ENCODE peak calls at places on chromosomes 12 and 14, in nine cellular contexts. One of them, this sample, is unnamed.

GRCh38 chr14:102207831-102208365 is 68.2 kb downstream of the WDR20 start:
- DNase-seq in transverse colon: peak; percentile 5
- DNase-seq in tibial nerve: no peak
- DNase-seq in ovary: no peak
- DNase-seq in A549: no peak
- DNase-seq in SK-N-SH: no peak
- DNase-seq in stomach: no peak
- DNase-seq in suprapubic skin: no peak
- DNase-seq in esophagus muscularis mucosa: no peak
- DNase-seq in this sample: no peak

GRCh38 chr12:7118914-7119313 is 9.8 kb downstream of the RBP5 start:
- DNase-seq in transverse colon: no peak
- DNase-seq in A549: no peak
- DNase-seq in stomach: no peak
- DNase-seq in suprapubic skin: peak; percentile 42
- DNase-seq in ovary: no peak
- DNase-seq in tibial nerve: no peak
- DNase-seq in SK-N-SH: no peak
- DNase-seq in esophagus muscularis mucosa: no peak
- DNase-seq in this sample: no peak

GRCh38 chr12:108852674-108853073 is 4.7 kb downstream of the SSH1 start:
- DNase-seq in ovary: no peak
- DNase-seq in esophagus muscularis mucosa: no peak
- DNase-seq in suprapubic skin: no peak
- DNase-seq in stomach: no peak
- DNase-seq in tibial nerve: no peak
- DNase-seq in SK-N-SH: no peak
- DNase-seq in A549: no peak
- DNase-seq in transverse colon: no peak
- DNase-seq in this sample: no peak

GRCh38 chr12:78210894-78211302 is 380.2 kb downstream of the NAV3 start:
- DNase-seq in tibial nerve: no peak
- DNase-seq in esophagus muscularis mucosa: no peak
- DNase-seq in stomach: no peak
- DNase-seq in A549: no peak
- DNase-seq in SK-N-SH: no peak
- DNase-seq in ovary: no peak
- DNase-seq in suprapubic skin: no peak
- DNase-seq in transverse colon: no peak
- DNase-seq in this sample: peak; percentile 23

GRCh38 chr12:28606967-28607557 is 416.8 kb downstream of the CCDC91 start:
- DNase-seq in suprapubic skin: no peak
- DNase-seq in ovary: no peak
- DNase-seq in stomach: no peak
- DNase-seq in A549: no peak
- DNase-seq in SK-N-SH: no peak
- DNase-seq in tibial nerve: no peak
- DNase-seq in esophagus muscularis mucosa: no peak
- DNase-seq in transverse colon: no peak
- DNase-seq in this sample: no peak

GRCh38 chr12:64610092-64610659 is at the start of gene RASSF3:
- DNase-seq in A549: peak; percentile 53
- DNase-seq in suprapubic skin: peak; percentile 79
- DNase-seq in esophagus muscularis mucosa: no peak
- DNase-seq in stomach: peak; percentile 82
- DNase-seq in SK-N-SH: peak; percentile 94
- DNase-seq in tibial nerve: peak; percentile 8
- DNase-seq in transverse colon: peak; percentile 85
- DNase-seq in ovary: peak; percentile 72
- DNase-seq in this sample: peak; percentile 95

GRCh38 chr12:74539765-74540526 is 2.3 kb downstream of the ATXN7L3B start:
- DNase-seq in transverse colon: no peak
- DNase-seq in ovary: no peak
- DNase-seq in suprapubic skin: no peak
- DNase-seq in A549: no peak
- DNase-seq in stomach: no peak
- DNase-seq in tibial nerve: no peak
- DNase-seq in esophagus muscularis mucosa: no peak
- DNase-seq in SK-N-SH: no peak
- DNase-seq in this sample: no peak

GRCh38 chr14:58839233-58839632 is 201.5 kb downstream of the DACT1 start:
- DNase-seq in esophagus muscularis mucosa: no peak
- DNase-seq in tibial nerve: no peak
- DNase-seq in SK-N-SH: no peak
- DNase-seq in ovary: no peak
- DNase-seq in A549: no peak
- DNase-seq in transverse colon: no peak
- DNase-seq in stomach: no peak
- DNase-seq in suprapubic skin: no peak
- DNase-seq in this sample: no peak

GRCh38 chr12:66596189-66596588 is 82.7 kb downstream of the GRIP1 start:
- DNase-seq in transverse colon: no peak
- DNase-seq in stomach: no peak
- DNase-seq in tibial nerve: no peak
- DNase-seq in suprapubic skin: no peak
- DNase-seq in A549: no peak
- DNase-seq in esophagus muscularis mucosa: no peak
- DNase-seq in ovary: no peak
- DNase-seq in SK-N-SH: no peak
- DNase-seq in this sample: no peak

GRCh38 chr12:22286569-22286968 is 47.9 kb downstream of the ST8SIA1 start:
- DNase-seq in ovary: no peak
- DNase-seq in stomach: no peak
- DNase-seq in A549: no peak
- DNase-seq in suprapubic skin: no peak
- DNase-seq in SK-N-SH: no peak
- DNase-seq in tibial nerve: no peak
- DNase-seq in esophagus muscularis mucosa: no peak
- DNase-seq in transverse colon: no peak
- DNase-seq in this sample: no peak

GRCh38 chr14:84657866-84658385 is 872.0 kb upstream of the FLRT2 start:
- DNase-seq in tibial nerve: no peak
- DNase-seq in A549: no peak
- DNase-seq in SK-N-SH: no peak
- DNase-seq in transverse colon: no peak
- DNase-seq in stomach: no peak
- DNase-seq in ovary: no peak
- DNase-seq in suprapubic skin: no peak
- DNase-seq in esophagus muscularis mucosa: no peak
- DNase-seq in this sample: no peak

GRCh38 chr12:100356646-100357223 is at the start of gene SLC17A8:
- DNase-seq in esophagus muscularis mucosa: no peak
- DNase-seq in SK-N-SH: peak; percentile 34
- DNase-seq in transverse colon: peak; percentile 13
- DNase-seq in ovary: no peak
- DNase-seq in suprapubic skin: no peak
- DNase-seq in A549: no peak
- DNase-seq in tibial nerve: no peak
- DNase-seq in stomach: no peak
- DNase-seq in this sample: peak; percentile 50

GRCh38 chr12:15910864-15911696 is at the start of gene DERA:
- DNase-seq in transverse colon: peak; percentile 92
- DNase-seq in tibial nerve: peak; percentile 55
- DNase-seq in A549: peak; percentile 72
- DNase-seq in esophagus muscularis mucosa: no peak
- DNase-seq in suprapubic skin: peak; percentile 82
- DNase-seq in ovary: peak; percentile 73
- DNase-seq in stomach: peak; percentile 87
- DNase-seq in SK-N-SH: peak; percentile 91
- DNase-seq in this sample: peak; percentile 90

DNA sequence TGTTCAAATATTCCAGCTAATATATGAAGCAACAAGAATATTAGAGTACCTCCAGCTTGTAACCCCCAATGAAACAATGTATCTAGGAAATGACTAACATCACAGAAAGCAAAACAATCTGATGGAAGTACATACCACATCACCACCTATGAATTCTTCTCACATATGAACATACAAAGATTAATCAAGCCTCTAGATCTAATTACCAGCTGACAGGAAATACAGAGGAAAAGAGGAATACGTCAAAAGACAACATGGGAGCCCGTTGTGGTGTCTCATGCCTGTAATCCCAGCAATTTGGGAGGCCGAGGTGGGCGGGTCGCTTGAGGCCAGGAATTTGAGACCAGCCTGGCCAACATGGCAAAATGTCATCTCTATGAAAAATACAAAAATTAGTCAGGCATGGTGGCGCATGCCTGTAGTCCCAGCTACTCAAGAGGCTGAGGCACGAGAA is 7.5 kb downstream of the NEDD8 start:
- DNase-seq in suprapubic skin: no peak
- DNase-seq in transverse colon: no peak
- DNase-seq in tibial nerve: no peak
- DNase-seq in A549: no peak
- DNase-seq in esophagus muscularis mucosa: no peak
- DNase-seq in ovary: no peak
- DNase-seq in SK-N-SH: no peak
- DNase-seq in stomach: no peak
- DNase-seq in this sample: no peak
- H3K27ac ChIP-seq in suprapubic skin: no peak overlapping the region
- H3K27ac ChIP-seq in transverse colon: no peak overlapping the region
- H3K27ac ChIP-seq in tibial nerve: peak overlapping the region; percentile 13
- H3K27ac ChIP-seq in A549: no peak overlapping the region
- H3K27ac ChIP-seq in esophagus muscularis mucosa: no peak overlapping the region
- H3K27ac ChIP-seq in ovary: no peak overlapping the region
- H3K27ac ChIP-seq in SK-N-SH: no peak overlapping the region
- H3K27ac ChIP-seq in stomach: no peak overlapping the region
- H3K27ac ChIP-seq in this sample: peak overlapping the region; percentile 60

DNA sequence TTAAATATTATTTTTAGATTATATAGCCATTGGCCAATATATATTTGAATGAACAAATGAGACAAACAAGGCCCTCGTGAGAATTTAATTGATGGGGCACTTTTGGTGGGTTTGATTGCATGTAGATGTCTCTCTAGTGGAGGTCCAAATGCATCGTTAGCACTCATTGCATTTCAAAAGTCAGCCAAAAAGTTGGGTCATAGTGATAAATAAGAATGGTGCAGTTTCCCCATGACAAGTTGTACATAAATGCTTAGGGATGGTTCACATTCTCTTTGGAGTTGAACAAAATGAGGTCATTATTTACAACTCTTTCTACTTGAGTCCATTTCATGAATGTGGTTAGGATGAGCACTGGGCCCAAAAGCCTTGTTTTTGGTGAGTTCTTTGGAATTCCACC is 1.0 kb downstream of the BEST3 start:
- DNase-seq in stomach: no peak
- DNase-seq in ovary: no peak
- DNase-seq in tibial nerve: no peak
- DNase-seq in SK-N-SH: no peak
- DNase-seq in A549: no peak
- DNase-seq in suprapubic skin: no peak
- DNase-seq in transverse colon: no peak
- DNase-seq in esophagus muscularis mucosa: no peak
- DNase-seq in this sample: no peak
- TF ChIP-seq CTCF in stomach: no peak
- TF ChIP-seq CTCF in ovary: no peak
- TF ChIP-seq CTCF in tibial nerve: no peak
- TF ChIP-seq CTCF in SK-N-SH: no peak
- TF ChIP-seq CTCF in A549: no peak
- TF ChIP-seq CTCF in suprapubic skin: no peak
- TF ChIP-seq CTCF in transverse colon: no peak
- TF ChIP-seq CTCF in esophagus muscularis mucosa: no peak
- TF ChIP-seq CTCF in this sample: no peak

DNA sequence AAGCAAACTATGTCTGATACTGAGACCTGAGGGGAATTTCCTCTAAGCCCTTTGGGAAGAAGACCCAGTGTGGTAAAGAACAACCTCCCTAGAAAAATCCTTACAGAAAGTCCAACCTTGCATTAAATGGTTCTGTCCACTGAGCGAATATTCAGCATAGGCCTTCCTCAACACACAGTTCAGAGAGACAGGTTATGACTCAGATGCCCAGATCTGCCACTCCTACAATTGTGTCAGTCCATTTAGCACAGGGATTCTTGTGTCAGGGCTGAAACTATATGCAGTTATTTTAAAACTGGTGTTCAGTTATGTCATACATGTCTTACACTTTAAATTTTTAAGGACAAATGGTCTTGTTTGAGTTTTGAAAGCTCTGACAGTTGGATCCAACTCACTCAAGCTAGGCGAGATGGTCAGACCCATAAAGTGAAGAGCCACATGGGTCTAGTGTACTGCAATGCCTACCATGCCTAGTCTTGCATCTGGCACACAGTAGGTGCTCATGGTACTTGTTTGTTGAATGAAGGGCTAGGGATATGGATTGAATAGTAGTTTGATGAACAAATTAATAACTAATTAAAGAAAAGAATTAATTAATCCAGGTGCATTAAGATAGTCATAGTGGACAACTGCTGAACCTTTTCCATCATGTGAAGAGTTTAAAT is 207.5 kb upstream of the PWP1 start:
- DNase-seq in A549: no peak
- DNase-seq in transverse colon: no peak
- DNase-seq in tibial nerve: no peak
- DNase-seq in suprapubic skin: no peak
- DNase-seq in esophagus muscularis mucosa: no peak
- DNase-seq in ovary: no peak
- DNase-seq in stomach: no peak
- DNase-seq in SK-N-SH: no peak
- DNase-seq in this sample: no peak
- TF ChIP-seq EP300 in A549: no peak
- TF ChIP-seq EP300 in transverse colon: no peak
- TF ChIP-seq EP300 in tibial nerve: no peak
- TF ChIP-seq EP300 in suprapubic skin: no peak
- TF ChIP-seq EP300 in esophagus muscularis mucosa: no peak
- TF ChIP-seq EP300 in ovary: no peak
- TF ChIP-seq EP300 in stomach: no peak
- TF ChIP-seq EP300 in SK-N-SH: no peak
- TF ChIP-seq EP300 in this sample: no peak

GRCh38 chr12:46958599-46959290 is 120.7 kb upstream of the PCED1B start:
- DNase-seq in stomach: no peak
- DNase-seq in esophagus muscularis mucosa: no peak
- DNase-seq in tibial nerve: no peak
- DNase-seq in SK-N-SH: no peak
- DNase-seq in transverse colon: no peak
- DNase-seq in suprapubic skin: no peak
- DNase-seq in ovary: no peak
- DNase-seq in A549: peak; percentile 41
- DNase-seq in this sample: no peak

GRCh38 chr12:46956451-46957035 is 122.9 kb upstream of the PCED1B start:
- DNase-seq in suprapubic skin: no peak
- DNase-seq in esophagus muscularis mucosa: no peak
- DNase-seq in A549: no peak
- DNase-seq in ovary: no peak
- DNase-seq in tibial nerve: no peak
- DNase-seq in stomach: no peak
- DNase-seq in SK-N-SH: no peak
- DNase-seq in transverse colon: no peak
- DNase-seq in this sample: no peak

GRCh38 chr12:46963977-46964376 is 115.4 kb upstream of the PCED1B start:
- DNase-seq in stomach: no peak
- DNase-seq in transverse colon: no peak
- DNase-seq in tibial nerve: no peak
- DNase-seq in suprapubic skin: no peak
- DNase-seq in esophagus muscularis mucosa: no peak
- DNase-seq in ovary: no peak
- DNase-seq in A549: no peak
- DNase-seq in SK-N-SH: no peak
- DNase-seq in this sample: no peak

GRCh38 chr12:46958093-46958492 is 121.3 kb upstream of the PCED1B start:
- DNase-seq in suprapubic skin: no peak
- DNase-seq in ovary: no peak
- DNase-seq in transverse colon: no peak
- DNase-seq in esophagus muscularis mucosa: no peak
- DNase-seq in stomach: no peak
- DNase-seq in SK-N-SH: no peak
- DNase-seq in A549: no peak
- DNase-seq in tibial nerve: no peak
- DNase-seq in this sample: no peak

GRCh38 chr12:46959484-46959883 is 119.9 kb upstream of the PCED1B start:
- DNase-seq in esophagus muscularis mucosa: no peak
- DNase-seq in SK-N-SH: no peak
- DNase-seq in suprapubic skin: no peak
- DNase-seq in transverse colon: no peak
- DNase-seq in tibial nerve: no peak
- DNase-seq in stomach: no peak
- DNase-seq in ovary: no peak
- DNase-seq in A549: peak; percentile 24
- DNase-seq in this sample: no peak
- H3K27ac ChIP-seq in esophagus muscularis mucosa: no peak overlapping the region
- H3K27ac ChIP-seq in SK-N-SH: no peak overlapping the region
- H3K27ac ChIP-seq in suprapubic skin: no peak overlapping the region
- H3K27ac ChIP-seq in transverse colon: no peak overlapping the region
- H3K27ac ChIP-seq in tibial nerve: no peak overlapping the region
- H3K27ac ChIP-seq in stomach: no peak overlapping the region
- H3K27ac ChIP-seq in ovary: no peak overlapping the region
- H3K27ac ChIP-seq in A549: peak overlapping the region; percentile 61
- H3K27ac ChIP-seq in this sample: no peak overlapping the region

This sample was measured in upper lobe of left lung.